ENCODE peak calls at places on chromosomes 16 and 17, in seven cellular contexts. E is thoracic aorta; L is non-pigmented ciliary epithelial cell; M is stimulated activated naive CD4-positive, alpha-beta T cell treated with Interleukin-2 at 50 U/mL for 16 hours; D is lower lobe of right lung; Y is AG08395; J is GM12892. F is an unnamed sample.

GRCh38 chr16:88798772-88799455 is 4.7 kb upstream of the CDT1 start:
- DNase-seq in M (no peak), J (no peak), D (no peak), L (no peak), E (no peak), Y (no peak), F (no peak)

GRCh38 chr17:42920922-42921321 is 20.3 kb downstream of the G6PC1 start:
- DNase-seq in M (no peak), L (no peak), D (peak), J (no peak), Y (no peak), E (no peak), F (no peak)

GRCh38 chr17:61247438-61247837 is 152.2 kb upstream of the TBX2 start:
- DNase-seq in D (no peak), L (peak), J (no peak), M (no peak), E (no peak), Y (peak), F (peak)

GRCh38 chr17:65193305-65194293 is 56.4 kb downstream of the RGS9 start:
- DNase-seq in J (no peak), L (no peak), M (no peak), Y (no peak), D (no peak), E (no peak), F (no peak)

GRCh38 chr16:14181371-14182050 is 110.4 kb downstream of the MRTFB start:
- DNase-seq in J (no peak), E (no peak), Y (peak), D (no peak), L (no peak), M (no peak), F (peak)

GRCh38 chr17:57989011-57989345 is 924 bp upstream of the VEZF1 start:
- DNase-seq in E (no peak), Y (peak), J (no peak), L (no peak), D (no peak), M (no peak), F (no peak)

GRCh38 chr16:13324861-13325260 is 423.5 kb downstream of the SHISA9 start:
- DNase-seq in M (no peak), L (no peak), E (no peak), J (no peak), Y (no peak), D (no peak), F (no peak)

GRCh38 chr16:30893744-30894539 is at the start of gene BCL7C:
- DNase-seq in M (peak), L (no peak), D (peak), J (peak), Y (peak), E (peak), F (peak)

GRCh38 chr17:14918540-14918939 is 346.6 kb downstream of the PMP22 start:
- DNase-seq in L (no peak), M (no peak), E (no peak), J (no peak), D (no peak), Y (no peak), F (no peak)

GRCh38 chr17:80773243-80773991 is 218.2 kb upstream of the CHMP6 start:
- DNase-seq in J (no peak), L (no peak), D (no peak), E (peak), M (no peak), Y (peak), F (no peak)

GRCh38 chr16:69745232-69745612 is 9.5 kb downstream of the NOB1 start:
- DNase-seq in M (no peak), Y (no peak), D (no peak), E (no peak), J (no peak), L (no peak), F (no peak)

GRCh38 chr16:68504066-68504465 is 35.0 kb upstream of the ZFP90 start:
- DNase-seq in J (no peak), M (no peak), E (no peak), L (no peak), Y (no peak), D (peak), F (no peak)

GRCh38 chr17:12898110-12898509 is 108.8 kb downstream of the ARHGAP44 start:
- DNase-seq in E (no peak), L (no peak), D (no peak), Y (no peak), J (no peak), M (no peak), F (no peak)

GRCh38 chr16:57972285-57972684 is 1.4 kb upstream of the CNGB1 start:
- DNase-seq in D (no peak), E (no peak), M (no peak), Y (no peak), J (no peak), L (no peak), F (no peak)

GRCh38 chr16:66480265-66481080 is 53.4 kb downstream of the BEAN1 start:
- DNase-seq in E (no peak), D (no peak), Y (no peak), M (no peak), L (no peak), J (no peak), F (no peak)

GRCh38 chr17:41651625-41652460 is 27.5 kb upstream of the KRT17 start:
- DNase-seq in Y (no peak), E (no peak), J (no peak), M (no peak), D (peak), L (no peak), F (no peak)

GRCh38 chr16:16045879-16046278 is 96.5 kb downstream of the ABCC1 start:
- DNase-seq in E (no peak), M (no peak), J (no peak), D (no peak), Y (no peak), L (no peak), F (no peak)

GRCh38 chr17:75412455-75413317 is 7.2 kb upstream of the GRB2 start:
- DNase-seq in D (no peak), E (no peak), M (peak), J (peak), L (no peak), Y (peak), F (no peak)